ENCODE peak calls at places on chromosome 4, in six cellular contexts. S is hepatocyte, U is OCI-LY7, R is esophagus squamous epithelium, J is mucosa of descending colon, O is adrenal gland. F is an unnamed sample. For H3K4me1 and H3K36me3, the result is how much of the 10 kb centered on the place peaks cover.

GRCh38 chr4:44098973-44099372 is 349.6 kb downstream of the KCTD8 start:
- DNase-seq in S (no peak), U (no peak), R (no peak), J (no peak), O (no peak), F (no peak)

GRCh38 chr4:32061916-32062315 is 1341.7 kb downstream of the PCDH7 start:
- DNase-seq in S (no peak), O (no peak), R (no peak), J (no peak), U (no peak), F (no peak)

GRCh38 chr4:17562157-17562556 is 14.8 kb upstream of the LAP3 start:
- DNase-seq in R (no peak), S (no peak), O (no peak), J (peak), U (peak), F (no peak)

GRCh38 chr4:76554630-76555029 is 119.6 kb downstream of the SHROOM3 start:
- DNase-seq in U (no peak), J (no peak), O (no peak), S (no peak), R (no peak), F (no peak)

GRCh38 chr4:37693450-37694190 is 7.4 kb upstream of the RELL1 start:
- DNase-seq in U (no peak), O (no peak), S (no peak), R (no peak), J (no peak), F (no peak)

GRCh38 chr4:99156992-99157391 is 12.9 kb upstream of the ADH4 start:
- DNase-seq in U (no peak), O (no peak), R (no peak), S (no peak), J (no peak), F (no peak)

GRCh38 chr4:26525136-26525535 is 34.9 kb upstream of the CCKAR start:
- DNase-seq in U (no peak), O (no peak), S (no peak), R (no peak), J (no peak), F (no peak)

GRCh38 chr4:7021355-7021754 is 21.8 kb upstream of the TADA2B start:
- DNase-seq in U (no peak), J (no peak), R (no peak), S (no peak), O (no peak), F (no peak)

GRCh38 chr4:1093391-1094335 is 19.7 kb downstream of the RNF212 start:
- DNase-seq in J (no peak), S (no peak), R (no peak), O (peak), U (no peak), F (no peak)

GRCh38 chr4:11724731-11725130 is 296.0 kb upstream of the HS3ST1 start:
- DNase-seq in R (no peak), U (no peak), J (no peak), O (no peak), S (no peak), F (no peak)

GRCh38 chr4:1055721-1056590 is 44.5 kb downstream of the FGFRL1 start:
- DNase-seq in U (peak), S (peak), R (no peak), J (peak), O (no peak), F (peak)

GRCh38 chr4:96102541-96103018 is 262.7 kb downstream of the PDHA2 start:
- DNase-seq in S (no peak), J (no peak), U (no peak), O (no peak), R (no peak), F (no peak)

GRCh38 chr4:27986476-27986875 is 1125.8 kb downstream of the STIM2 start:
- DNase-seq in S (no peak), R (no peak), J (no peak), O (no peak), U (no peak), F (no peak)

GRCh38 chr4:121408-122084 is 2.8 kb upstream of the ZNF718 start:
- DNase-seq in U (peak), R (no peak), J (peak), O (no peak), S (peak), F (peak)

GRCh38 chr4:178423366-178423765 is 981.1 kb upstream of the AGA start:
- DNase-seq in J (no peak), S (no peak), U (no peak), R (no peak), O (no peak), F (no peak)

GRCh38 chr4:174674305-174674840 is 152.1 kb upstream of the HPGD start:
- DNase-seq in O (no peak), R (no peak), U (no peak), S (peak), J (no peak), F (no peak)

GRCh38 chr4:35463251-35463952 is 780.9 kb downstream of the ARAP2 start:
- DNase-seq in J (no peak), S (no peak), O (no peak), U (no peak), R (no peak), F (no peak)

GRCh38 chr4:118811008-118811764 is 24.7 kb downstream of the SEC24D start:
- DNase-seq in O (no peak), R (no peak), S (no peak), J (no peak), U (no peak), F (no peak)

GRCh38 chr4:101419324-101420135 is 72.2 kb upstream of the PPP3CA start:
- DNase-seq in S (peak), J (peak), U (no peak), R (no peak), O (no peak), F (peak)

GRCh38 chr4:99966692-99967091 is 16.6 kb upstream of the H2AZ1 start:
- DNase-seq in S (no peak), R (no peak), U (no peak), O (no peak), J (no peak), F (no peak)

GRCh38 chr4:112125416-112125815 is 19.8 kb upstream of the FAM241A start:
- DNase-seq in R (no peak), O (no peak), S (no peak), J (no peak), U (no peak), F (no peak)

GRCh38 chr4:173960398-173960797 is 323.1 kb downstream of the FBXO8 start:
- DNase-seq in R (no peak), O (no peak), J (no peak), S (no peak), U (no peak), F (no peak)

GRCh38 chr4:83358410-83358809 is 23.8 kb upstream of the HPSE start:
- DNase-seq in J (no peak), R (no peak), S (peak), O (no peak), U (no peak), F (no peak)

GRCh38 chr4:153409412-153409811 is 56.7 kb upstream of the TMEM131L start:
- DNase-seq in R (no peak), O (no peak), J (no peak), U (no peak), S (no peak), F (no peak)

GRCh38 chr4:89586864-89587263 is 250.1 kb downstream of the SNCA start:
- DNase-seq in J (no peak), O (no peak), R (no peak), S (no peak), U (no peak), F (no peak)
- TF ChIP-seq CTCF in J (no peak), O (no peak), R (no peak), S (peak), U (peak), F (peak)

GRCh38 chr4:85790582-85790981 is 315.6 kb downstream of the ARHGAP24 start:
- DNase-seq in R (no peak), O (no peak), U (no peak), J (no peak), S (peak), F (no peak)

GRCh38 chr4:85784947-85785346 is 310.0 kb downstream of the ARHGAP24 start:
- DNase-seq in R (no peak), S (no peak), J (no peak), U (no peak), O (no peak), F (no peak)

GRCh38 chr4:85783900-85784299 is 308.9 kb downstream of the ARHGAP24 start:
- DNase-seq in R (no peak), U (no peak), S (no peak), J (no peak), O (no peak), F (no peak)

GRCh38 chr4:85784348-85784747 is 309.4 kb downstream of the ARHGAP24 start:
- DNase-seq in O (no peak), J (no peak), R (no peak), U (no peak), S (no peak), F (no peak)

GRCh38 chr4:85787133-85787532 is 312.2 kb downstream of the ARHGAP24 start:
- DNase-seq in O (no peak), U (no peak), J (no peak), R (no peak), S (peak), F (no peak)
- H3K4me1 ChIP-seq in O (under half), U (under half), J (under half), R (under half), S (under half), F (under half)

DNA sequence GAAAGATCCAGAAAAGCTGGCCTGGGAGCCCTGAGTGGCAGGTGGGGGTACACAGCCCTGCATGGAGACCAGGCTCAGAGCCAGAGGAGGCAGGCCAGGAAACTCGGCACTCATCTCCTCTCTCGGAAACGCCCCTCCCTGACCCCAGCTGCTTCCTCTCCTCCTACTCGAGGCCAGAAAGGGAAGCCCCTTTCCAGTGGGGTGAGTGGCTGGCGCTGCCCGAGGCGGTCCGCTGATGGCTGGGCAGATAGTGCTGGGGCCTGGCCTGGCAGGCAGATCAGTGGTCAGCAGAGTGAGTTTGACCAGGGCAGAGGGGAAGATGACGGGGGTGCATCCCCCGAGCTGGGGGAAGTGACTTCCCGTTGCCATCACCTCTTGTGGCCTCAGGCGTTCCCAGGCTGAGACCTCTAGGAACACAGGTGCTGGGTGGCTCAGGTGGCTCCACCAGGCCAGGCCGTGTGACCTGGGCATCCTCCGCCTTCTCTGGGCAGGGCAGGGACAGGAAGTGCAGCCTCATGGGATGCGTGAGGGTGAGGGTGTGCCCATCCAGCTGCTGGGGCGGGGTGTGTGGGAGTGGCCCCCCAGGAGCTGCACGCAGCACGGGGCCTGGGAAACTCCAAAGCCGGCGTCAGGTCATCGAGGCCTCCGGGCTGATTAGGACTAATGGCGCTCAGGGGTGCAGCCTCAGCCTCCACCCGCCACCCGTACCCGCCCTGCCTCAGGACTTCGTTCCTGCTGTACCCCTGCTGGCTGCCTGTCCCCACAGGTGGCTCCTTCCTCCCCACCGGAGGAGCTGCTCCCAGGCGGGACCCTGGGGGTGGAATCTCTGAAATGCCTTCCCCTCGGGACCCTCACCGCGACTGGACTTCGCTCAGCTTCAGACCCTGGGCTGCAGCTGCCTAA is 5.8 kb downstream of the SH3BP2 start:
- DNase-seq in S (no peak), O (peak), U (peak), J (peak), R (no peak), F (no peak)
- H3K36me3 ChIP-seq in S (under half), O (under half), U (under half), J (under half), R (under half), F (under half)

GRCh38 chr4:157221895-157222763 is 1.6 kb downstream of the GRIA2 start:
- DNase-seq in J (no peak), O (no peak), U (no peak), S (peak), R (no peak), F (no peak)
- TF ChIP-seq CTCF in J (no peak), O (no peak), U (no peak), S (peak), R (no peak), F (no peak)

DNA sequence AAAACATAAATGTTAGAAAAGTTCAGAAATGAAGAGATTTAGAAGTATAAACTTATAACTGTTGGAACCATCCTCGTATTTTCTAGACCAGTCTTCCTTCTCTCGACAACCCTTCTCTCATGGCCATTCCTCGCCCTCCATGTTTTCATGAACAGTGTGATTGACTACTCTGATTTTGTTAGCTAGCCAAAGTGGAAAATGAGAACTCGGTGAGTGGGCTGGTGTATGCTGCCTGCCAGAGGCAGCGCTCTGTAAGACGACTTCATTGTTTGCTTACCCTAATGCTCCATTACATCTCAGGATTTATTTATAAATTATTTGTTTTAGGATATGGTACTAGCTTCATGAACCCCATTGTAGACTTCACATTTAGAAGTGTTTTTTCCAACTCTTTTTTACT is 153.0 kb downstream of the CBR4 start:
- DNase-seq in U (no peak), S (no peak), O (no peak), R (no peak), J (no peak), F (no peak)
- H3K4me1 ChIP-seq in U (under half), S (under half), O (under half), R (half or more), J (under half), F (under half)

GRCh38 chr4:145231906-145232700 is 51.7 kb upstream of the OTUD4 start:
- DNase-seq in U (no peak), O (no peak), S (no peak), R (no peak), J (no peak), F (no peak)
- H3K36me3 ChIP-seq in U (under half), O (under half), S (under half), R (under half), J (under half), F (under half)

GRCh38 chr4:110005461-110006056 is 92.9 kb downstream of the EGF start:
- DNase-seq in R (no peak), O (no peak), J (peak), S (peak), U (peak), F (peak)
- TF ChIP-seq CTCF in R (peak), O (peak), J (peak), S (peak), U (peak), F (peak)

DNA sequence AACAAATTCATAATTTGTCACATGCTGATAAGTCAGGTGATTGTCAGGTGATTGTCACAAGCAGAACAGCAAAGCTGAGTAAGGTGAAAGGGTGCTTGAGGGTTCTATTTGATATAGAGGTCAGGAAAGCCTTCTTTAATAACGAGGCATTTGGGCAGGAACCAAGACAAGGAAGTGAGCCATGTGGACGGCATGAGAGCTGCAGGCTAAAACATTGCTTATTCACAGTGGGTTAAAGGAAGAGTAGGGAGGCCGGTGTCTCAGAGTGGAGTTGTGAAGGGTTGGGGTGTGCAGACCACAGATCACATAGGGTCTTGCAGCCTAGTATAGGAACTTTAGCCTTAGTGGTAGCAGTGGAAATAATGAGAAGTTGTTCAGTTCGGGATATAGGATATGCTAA is 31.3 kb upstream of the CYP2U1 start:
- DNase-seq in O (no peak), J (no peak), R (no peak), S (no peak), U (no peak), F (no peak)
- H3K4me1 ChIP-seq in O (under half), J (under half), R (under half), S (under half), U (under half), F (under half)

GRCh38 chr4:20592666-20593065 is 107.6 kb upstream of the PACRGL start:
- DNase-seq in O (no peak), S (peak), R (no peak), U (no peak), J (no peak), F (no peak)

GRCh38 chr4:20603671-20604313 is 96.5 kb upstream of the PACRGL start:
- DNase-seq in R (no peak), O (no peak), U (no peak), J (no peak), S (no peak), F (no peak)

GRCh38 chr4:20598626-20599025 is 101.6 kb upstream of the PACRGL start:
- DNase-seq in S (no peak), U (no peak), J (no peak), O (no peak), R (no peak), F (no peak)
- H3K36me3 ChIP-seq in S (under half), U (under half), J (under half), O (under half), R (under half), F (under half)

DNA sequence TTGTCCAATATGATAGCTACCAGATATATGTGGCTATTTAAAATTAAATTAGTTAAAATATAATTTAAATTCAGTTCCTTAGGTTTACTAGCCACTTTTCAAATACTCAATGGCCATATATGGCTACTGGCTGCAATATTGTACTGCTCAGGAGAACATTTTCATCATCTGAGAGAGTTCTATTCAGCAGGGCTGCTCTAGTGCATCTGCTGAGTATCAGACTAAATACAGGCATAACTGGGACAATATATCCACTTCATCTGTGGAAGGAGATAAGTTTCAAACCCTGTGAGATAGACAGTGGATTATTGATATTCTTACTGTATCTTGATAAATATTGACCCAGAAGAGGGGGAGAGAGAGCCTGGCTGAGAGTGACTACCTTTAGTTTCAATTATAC is 240.1 kb upstream of the ANKRD50 start:
- DNase-seq in R (no peak), U (no peak), J (no peak), O (no peak), S (no peak), F (no peak)
- TF ChIP-seq CTCF in R (no peak), U (no peak), J (no peak), O (no peak), S (no peak), F (no peak)

F was measured in DND-41.